ENCODE peak calls at places on chromosomes 3 and 15, in four cellular contexts. G is fibroblast of lung, H is adipocyte, Z is COLO829. P is an unnamed sample.

GRCh38 chr15:90300988-90301715 is 35.7 kb downstream of the NGRN start:
- DNase-seq in G (peak), H (peak), Z (peak), P (peak)

GRCh38 chr3:101070260-101071121 is 77.3 kb upstream of the ABI3BP start:
- DNase-seq in G (no peak), H (no peak), Z (peak), P (peak)

GRCh38 chr15:90749754-90750153 is 32.6 kb downstream of the BLM start:
- DNase-seq in G (no peak), H (no peak), Z (no peak), P (no peak)

GRCh38 chr3:196969001-196969659 is 497 bp upstream of the PIGZ start:
- DNase-seq in G (no peak), H (peak), Z (no peak), P (peak)

GRCh38 chr3:24003466-24003865 is 58.4 kb downstream of the NR1D2 start:
- DNase-seq in G (no peak), H (no peak), Z (no peak), P (no peak)

GRCh38 chr15:29925227-29926082 is 103.2 kb upstream of the TJP1 start:
- DNase-seq in G (peak), H (peak), Z (peak), P (peak)

GRCh38 chr3:169348981-169349942 is 314.2 kb downstream of the MECOM start:
- DNase-seq in G (peak), H (peak), Z (no peak), P (no peak)

GRCh38 chr3:57393957-57394356 is 101.5 kb upstream of the ASB14 start:
- DNase-seq in G (no peak), H (no peak), Z (no peak), P (no peak)

GRCh38 chr3:102483556-102483955 is 48.7 kb downstream of the ZPLD1 start:
- DNase-seq in G (no peak), H (no peak), Z (peak), P (no peak)

GRCh38 chr15:99167640-99168039 is 62.8 kb downstream of the SYNM start:
- DNase-seq in G (no peak), H (no peak), Z (peak), P (no peak)

GRCh38 chr3:156353535-156353934 is 201.4 kb downstream of the SSR3 start:
- DNase-seq in G (no peak), H (no peak), Z (no peak), P (no peak)

GRCh38 chr3:12239301-12239700 is 49.6 kb upstream of the PPARG start:
- DNase-seq in G (peak), H (no peak), Z (no peak), P (peak)

GRCh38 chr3:128326051-128326823 is 140.5 kb downstream of the DNAJB8 start:
- DNase-seq in G (no peak), H (no peak), Z (no peak), P (no peak)

GRCh38 chr15:93162560-93162959 is 73.5 kb upstream of the RGMA start:
- DNase-seq in G (no peak), H (no peak), Z (no peak), P (no peak)

GRCh38 chr3:37904614-37905047 is 43.0 kb downstream of the CTDSPL start:
- DNase-seq in G (peak), H (no peak), Z (no peak), P (peak)

GRCh38 chr3:195209836-195210551 is 61.0 kb downstream of the XXYLT1 start:
- DNase-seq in G (peak), H (peak), Z (no peak), P (peak)

GRCh38 chr3:98732239-98733054 is 30.7 kb upstream of the ST3GAL6 start:
- DNase-seq in G (no peak), H (peak), Z (no peak), P (peak)

GRCh38 chr15:78067328-78068241 is 9.9 kb downstream of the TBC1D2B start:
- DNase-seq in G (no peak), H (peak), Z (no peak), P (no peak)

GRCh38 chr15:39153058-39153457 is 427.8 kb upstream of the THBS1 start:
- DNase-seq in G (no peak), H (no peak), Z (no peak), P (no peak)

GRCh38 chr15:42549052-42549491 is 434 bp downstream of the HAUS2 start:
- DNase-seq in G (peak), H (peak), Z (peak), P (peak)

GRCh38 chr3:108404409-108404808 is 106.0 kb downstream of the MYH15 start:
- DNase-seq in G (no peak), H (peak), Z (no peak), P (no peak)

GRCh38 chr3:41893977-41894376 is 67.9 kb downstream of the ULK4 start:
- DNase-seq in G (peak), H (peak), Z (peak), P (peak)

GRCh38 chr3:141331370-141332318 is 36.7 kb upstream of the ZBTB38 start:
- DNase-seq in G (peak), H (peak), Z (peak), P (peak)

GRCh38 chr3:138284957-138285477 is 44.6 kb downstream of the NME9 start:
- DNase-seq in G (no peak), H (no peak), Z (no peak), P (no peak)